ENCODE peak calls at places on chromosomes 13 and 19, in eight cellular contexts. I is foreskin keratinocyte; X is smooth muscle cell of the brain vasculature; V is SW 1271; L is activated CD4-positive, alpha-beta T cell treated with anti-CD3 and anti-CD28 coated beads, Interleukin-2, amount 10 ng/mL, durations not matched to agents 7 days and 5 days; F is activated T-helper 2 cell treated with anti-CD3 and anti-CD28 coated beads, Interferon-gamma antibody, Interleukin-2, Interleukin-4, amounts not matched to agents 10 μg/mL and 5 μg/mL and 100 μg/mL, durations not matched to agents 14 hours and 24 hours and 36 hours; O is lower leg skin; P is cerebellar nuclear complex. D is an unnamed sample.
A peak's percentile ranks its signal among the peaks of the same experiment; 100 is the strongest.

GRCh38 chr19:43524922-43525835 is 1.8 kb downstream of the ETHE1 start:
- DNase-seq in I (peak; percentile 60), X (no peak), V (peak; percentile 37), L (peak; percentile 43), F (no peak), O (peak; percentile 69), P (no peak), D (peak; percentile 62)

GRCh38 chr13:32267836-32268439 is 47.2 kb downstream of the ZAR1L start:
- DNase-seq in I (no peak), X (no peak), V (no peak), L (peak; percentile 53), F (no peak), O (no peak), P (no peak), D (no peak)

GRCh38 chr19:8831832-8832131 is 322 bp downstream of the ZNF558 start:
- DNase-seq in I (no peak), X (no peak), V (peak; percentile 42), L (no peak), F (no peak), O (peak; percentile 26), P (no peak), D (no peak)

GRCh38 chr19:6057651-6058365 is 52.5 kb downstream of the RFX2 start:
- DNase-seq in I (no peak), X (no peak), V (no peak), L (no peak), F (no peak), O (no peak), P (no peak), D (no peak)

GRCh38 chr19:17497149-17497798 is 14.2 kb upstream of the PGLS start:
- DNase-seq in I (no peak), X (no peak), V (no peak), L (no peak), F (no peak), O (no peak), P (no peak), D (no peak)

GRCh38 chr19:10339380-10339960 is at the start of gene ICAM3:
- DNase-seq in I (no peak), X (no peak), V (no peak), L (peak; percentile 74), F (peak; percentile 61), O (no peak), P (no peak), D (no peak)

GRCh38 chr13:110138700-110139036 is 168.3 kb downstream of the COL4A1 start:
- DNase-seq in I (no peak), X (no peak), V (no peak), L (no peak), F (no peak), O (no peak), P (no peak), D (no peak)

GRCh38 chr13:49308104-49308875 is 60.6 kb downstream of the CDADC1 start:
- DNase-seq in I (no peak), X (peak; percentile 46), V (no peak), L (no peak), F (no peak), O (peak; percentile 88), P (no peak), D (no peak)

GRCh38 chr13:100461309-100462035 is 127.1 kb downstream of the GGACT start:
- DNase-seq in I (no peak), X (no peak), V (no peak), L (no peak), F (no peak), O (no peak), P (no peak), D (no peak)

GRCh38 chr19:46748325-46749109 is 2.3 kb upstream of the STRN4 start:
- DNase-seq in I (no peak), X (no peak), V (no peak), L (peak; percentile 83), F (peak; percentile 62), O (no peak), P (no peak), D (peak; percentile 86)

GRCh38 chr13:110756268-110756667 is 42.8 kb downstream of the ING1 start:
- DNase-seq in I (no peak), X (no peak), V (no peak), L (no peak), F (no peak), O (no peak), P (no peak), D (no peak)

GRCh38 chr13:44280461-44280860 is 93.2 kb upstream of the SERP2 start:
- DNase-seq in I (peak; percentile 56), X (no peak), V (no peak), L (no peak), F (no peak), O (no peak), P (no peak), D (no peak)

GRCh38 chr13:80141114-80141849 is 199.6 kb downstream of the SPRY2 start:
- DNase-seq in I (no peak), X (no peak), V (no peak), L (no peak), F (no peak), O (no peak), P (no peak), D (no peak)

GRCh38 chr19:48543121-48543710 is 8.8 kb upstream of the SULT2B1 start:
- DNase-seq in I (peak; percentile 75), X (no peak), V (peak; percentile 22), L (no peak), F (no peak), O (peak; percentile 53), P (no peak), D (no peak)

D was measured in endothelial cell.